ENCODE peak calls at places on chromosomes 5 and 9, in six cellular contexts. E is ELR; O is occipital lobe; Y is natural killer cell treated with Interleukin-12 subunit alpha and Interleukin-12 subunit beta and Interleukin-15 and Interleukin-18, amount 100 ng/mL, for 72 hours; A is globus pallidus; G is adipocyte. I is an unnamed sample.

GRCh38 chr9:36046923-36047322 is 10.2 kb downstream of the RECK start:
- DNase-seq in E (no peak), Y (no peak), G (peak), O (no peak), A (no peak), I (no peak)

GRCh38 chr5:111461261-111461671 is 51.1 kb downstream of the STARD4 start:
- DNase-seq in G (peak), E (peak), A (peak), Y (no peak), O (peak), I (no peak)

GRCh38 chr5:53677632-53678031 is 117.2 kb downstream of the NDUFS4 start:
- DNase-seq in G (no peak), A (no peak), O (no peak), E (no peak), Y (no peak), I (no peak)

GRCh38 chr5:52952483-52952882 is 36.7 kb upstream of the ITGA2 start:
- DNase-seq in A (no peak), O (no peak), G (no peak), E (no peak), Y (no peak), I (no peak)

GRCh38 chr5:59007460-59008063 is 424.7 kb downstream of the RAB3C start:
- DNase-seq in E (peak), G (peak), A (peak), Y (no peak), O (no peak), I (no peak)

GRCh38 chr9:124860582-124861341 is 995 bp downstream of the RPL35 start:
- DNase-seq in Y (no peak), A (no peak), E (no peak), O (no peak), G (no peak), I (no peak)

GRCh38 chr5:31774779-31775178 is 135.8 kb downstream of the PDZD2 start:
- DNase-seq in O (no peak), Y (no peak), G (no peak), E (no peak), A (no peak), I (no peak)

GRCh38 chr5:83471405-83472212 is at the start of gene VCAN:
- DNase-seq in E (peak), Y (no peak), O (peak), A (peak), G (peak), I (peak)

GRCh38 chr5:122259995-122260394 is 52.0 kb upstream of the SNCAIP start:
- DNase-seq in Y (no peak), G (peak), E (peak), O (no peak), A (no peak), I (no peak)

GRCh38 chr9:111484564-111484878 is 338 bp upstream of the ECPAS start:
- DNase-seq in Y (no peak), A (no peak), E (no peak), G (no peak), O (no peak), I (no peak)

GRCh38 chr5:112467467-112467866 is 48.4 kb upstream of the EPB41L4A start:
- DNase-seq in O (no peak), Y (no peak), A (no peak), G (no peak), E (no peak), I (no peak)

GRCh38 chr5:31194458-31194808 is 947 bp downstream of the CDH6 start:
- DNase-seq in O (no peak), Y (no peak), G (peak), A (no peak), E (no peak), I (no peak)

GRCh38 chr5:167217097-167217743 is 1074.2 kb upstream of the WWC1 start:
- DNase-seq in E (no peak), Y (no peak), A (no peak), G (no peak), O (no peak), I (no peak)

GRCh38 chr5:58188287-58188651 is 271.6 kb downstream of the PLK2 start:
- DNase-seq in E (peak), A (no peak), Y (no peak), O (no peak), G (peak), I (no peak)

GRCh38 chr5:178291969-178292825 is 59.6 kb upstream of the PHYKPL start:
- DNase-seq in E (no peak), A (no peak), O (no peak), G (no peak), Y (no peak), I (peak)

GRCh38 chr5:10596310-10596703 is 32.4 kb downstream of the ANKRD33B start:
- DNase-seq in G (no peak), A (no peak), Y (no peak), E (no peak), O (no peak), I (no peak)

GRCh38 chr5:172881691-172882370 is 47.8 kb downstream of the ERGIC1 start:
- DNase-seq in O (no peak), E (peak), Y (peak), G (no peak), A (no peak), I (peak)

GRCh38 chr5:67414712-67415111 is 218.1 kb upstream of the CD180 start:
- DNase-seq in O (no peak), A (no peak), G (peak), E (no peak), Y (no peak), I (no peak)

GRCh38 chr5:30098940-30099339 is 1094.5 kb upstream of the CDH6 start:
- DNase-seq in G (no peak), E (no peak), Y (no peak), O (no peak), A (no peak), I (no peak)

GRCh38 chr5:151892393-151892792 is 32.3 kb downstream of the GLRA1 start:
- DNase-seq in O (no peak), A (no peak), G (no peak), Y (no peak), E (no peak), I (no peak)

GRCh38 chr9:109817846-109818472 is 38.0 kb downstream of the PALM2AKAP2 start:
- DNase-seq in A (peak), Y (no peak), O (no peak), G (peak), E (peak), I (no peak)

GRCh38 chr5:103498211-103498610 is 64.4 kb downstream of the NUDT12 start:
- DNase-seq in G (no peak), A (no peak), Y (no peak), O (no peak), E (no peak), I (no peak)

GRCh38 chr9:108272350-108272899 is 583.4 kb downstream of the ACTL7B start:
- DNase-seq in Y (no peak), G (peak), E (peak), A (peak), O (no peak), I (no peak)

GRCh38 chr9:114655689-114656088 is 1.9 kb downstream of the TEX53 start:
- DNase-seq in Y (no peak), A (no peak), G (no peak), O (no peak), E (peak), I (no peak)

GRCh38 chr9:129489838-129490582 is 130.9 kb downstream of the C9orf50 start:
- DNase-seq in G (peak), O (peak), E (no peak), A (no peak), Y (no peak), I (no peak)

GRCh38 chr5:151123897-151124751 is 33.5 kb downstream of the ANXA6 start:
- DNase-seq in A (no peak), O (no peak), E (peak), Y (peak), G (peak), I (peak)

GRCh38 chr5:122076023-122076422 is 2.0 kb downstream of the LOX start:
- DNase-seq in G (peak), A (no peak), O (no peak), Y (no peak), E (peak), I (no peak)

GRCh38 chr9:77731930-77732329 is 83.8 kb upstream of the GNA14 start:
- DNase-seq in E (no peak), Y (no peak), O (no peak), G (no peak), A (no peak), I (no peak)

GRCh38 chr5:27810458-27810857 is 772.1 kb upstream of the CDH9 start:
- DNase-seq in E (peak), Y (no peak), O (no peak), A (no peak), G (no peak), I (no peak)

GRCh38 chr9:35618854-35619799 is 914 bp upstream of the CD72 start:
- DNase-seq in Y (peak), G (no peak), A (no peak), E (no peak), O (no peak), I (peak)

GRCh38 chr9:104903609-104904008 is 24.3 kb downstream of the ABCA1 start:
- DNase-seq in E (peak), G (no peak), A (no peak), Y (peak), O (no peak), I (no peak)

GRCh38 chr9:101664432-101664831 is 69.7 kb upstream of the PPP3R2 start:
- DNase-seq in E (no peak), Y (no peak), A (no peak), G (no peak), O (no peak), I (no peak)

I was measured in CD14-positive monocyte.